ENCODE peak calls at places on chromosomes 6 and 20, in seven cellular contexts. S is fibroblast of lung, Q is neural progenitor cell, D is hepatocyte, H is HCT116, Z is keratinocyte, O is GM23248. K is an unnamed sample.

GRCh38 chr6:114634016-114634415 is 291.2 kb upstream of the HS3ST5 start:
- DNase-seq in D (no peak), H (no peak), Q (no peak), Z (no peak), O (no peak), S (peak), K (no peak)

GRCh38 chr6:36430351-36430750 is 12.3 kb downstream of the PXT1 start:
- DNase-seq in Q (peak), S (no peak), O (no peak), H (no peak), D (no peak), Z (no peak), K (no peak)

GRCh38 chr20:52948491-52948890 is 23.7 kb upstream of the TSHZ2 start:
- DNase-seq in D (no peak), Z (no peak), O (no peak), Q (no peak), S (peak), H (no peak), K (no peak)

GRCh38 chr20:1469925-1470571 is 3.4 kb upstream of the NSFL1C start:
- DNase-seq in Z (peak), Q (peak), S (peak), D (peak), H (peak), O (peak), K (peak)

GRCh38 chr6:169966312-169967181 is 215.1 kb downstream of the ERMARD start:
- DNase-seq in H (no peak), D (no peak), Q (no peak), Z (no peak), O (no peak), S (no peak), K (no peak)

GRCh38 chr6:112899541-112899940 is 552.4 kb downstream of the RFPL4B start:
- DNase-seq in Q (no peak), H (no peak), O (no peak), Z (no peak), S (no peak), D (no peak), K (no peak)

GRCh38 chr6:31414771-31415270 is 11.4 kb downstream of the MICA start:
- DNase-seq in S (no peak), Q (no peak), O (no peak), H (no peak), Z (no peak), D (no peak), K (no peak)

GRCh38 chr6:88492824-88493223 is 326.7 kb upstream of the CNR1 start:
- DNase-seq in O (peak), S (peak), Q (peak), H (peak), D (peak), Z (no peak), K (peak)

GRCh38 chr6:19772891-19773290 is 64.3 kb upstream of the ID4 start:
- DNase-seq in S (no peak), H (no peak), O (no peak), D (no peak), Z (no peak), Q (no peak), K (no peak)

GRCh38 chr6:6694825-6695710 is 106.5 kb downstream of the LY86 start:
- DNase-seq in D (peak), H (no peak), Z (no peak), S (peak), O (peak), Q (no peak), K (no peak)

GRCh38 chr20:43936371-43936770 is 21.7 kb downstream of the TOX2 start:
- DNase-seq in S (peak), H (no peak), Z (no peak), D (no peak), O (no peak), Q (no peak), K (no peak)

GRCh38 chr6:109260126-109260525 is 122.1 kb downstream of the CD164 start:
- DNase-seq in D (no peak), S (peak), H (no peak), O (peak), Z (no peak), Q (no peak), K (no peak)

GRCh38 chr6:149095842-149096241 is 221.7 kb upstream of the TAB2 start:
- DNase-seq in Z (no peak), S (no peak), O (no peak), Q (no peak), H (no peak), D (no peak), K (no peak)

DNA sequence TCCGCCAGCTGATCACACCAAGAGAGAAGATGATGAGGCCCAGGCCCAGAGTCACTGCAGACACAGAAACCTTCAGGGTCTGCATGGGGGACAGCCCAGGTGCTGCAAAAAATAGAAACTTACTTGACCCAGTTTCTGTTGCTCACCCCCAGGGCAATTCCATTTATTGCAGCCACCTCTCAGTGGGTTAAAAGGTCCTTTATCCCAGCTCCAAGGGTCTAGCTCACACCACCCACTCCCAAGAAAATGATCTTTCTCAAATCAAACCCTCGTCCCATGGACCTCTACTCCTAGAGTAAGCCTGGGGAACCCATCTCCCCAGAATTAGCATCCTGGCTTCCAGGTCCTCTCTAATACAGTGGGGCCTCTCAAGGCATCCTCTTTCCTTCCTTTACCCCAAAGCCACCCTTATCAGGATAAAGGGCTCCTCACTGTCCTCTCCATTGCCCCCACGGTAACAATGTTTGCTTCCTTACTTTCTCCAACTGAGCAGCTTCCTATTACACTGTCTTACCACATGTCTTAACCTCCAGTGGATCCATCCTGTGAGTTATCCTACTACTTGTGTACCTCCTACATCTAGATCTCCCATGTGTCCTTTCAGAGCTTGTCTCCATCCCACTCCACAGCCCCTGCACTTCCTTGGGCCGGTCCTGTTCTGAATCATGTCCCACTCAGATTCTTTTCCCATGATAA is 5.1 kb downstream of the HLA-DMB start:
- DNase-seq in S (no peak), D (no peak), Q (no peak), H (no peak), Z (no peak), O (no peak), K (no peak)
- TF ChIP-seq EZH2 in S (no peak), D (no peak), Q (no peak), H (no peak), Z (no peak), O (no peak), K (no peak)

GRCh38 chr6:99614430-99615161 is 8.0 kb downstream of the PRDM13 start:
- DNase-seq in H (no peak), O (peak), D (peak), Q (peak), Z (no peak), S (no peak), K (peak)
- TF ChIP-seq EZH2 in H (no peak), O (peak), D (peak), Q (peak), Z (peak), S (peak), K (peak)

GRCh38 chr20:49445176-49445575 is 37.3 kb downstream of the KCNB1 start:
- DNase-seq in S (no peak), Z (no peak), O (peak), H (no peak), D (peak), Q (no peak), K (no peak)
- TF ChIP-seq EZH2 in S (no peak), Z (no peak), O (no peak), H (no peak), D (no peak), Q (no peak), K (no peak)

DNA sequence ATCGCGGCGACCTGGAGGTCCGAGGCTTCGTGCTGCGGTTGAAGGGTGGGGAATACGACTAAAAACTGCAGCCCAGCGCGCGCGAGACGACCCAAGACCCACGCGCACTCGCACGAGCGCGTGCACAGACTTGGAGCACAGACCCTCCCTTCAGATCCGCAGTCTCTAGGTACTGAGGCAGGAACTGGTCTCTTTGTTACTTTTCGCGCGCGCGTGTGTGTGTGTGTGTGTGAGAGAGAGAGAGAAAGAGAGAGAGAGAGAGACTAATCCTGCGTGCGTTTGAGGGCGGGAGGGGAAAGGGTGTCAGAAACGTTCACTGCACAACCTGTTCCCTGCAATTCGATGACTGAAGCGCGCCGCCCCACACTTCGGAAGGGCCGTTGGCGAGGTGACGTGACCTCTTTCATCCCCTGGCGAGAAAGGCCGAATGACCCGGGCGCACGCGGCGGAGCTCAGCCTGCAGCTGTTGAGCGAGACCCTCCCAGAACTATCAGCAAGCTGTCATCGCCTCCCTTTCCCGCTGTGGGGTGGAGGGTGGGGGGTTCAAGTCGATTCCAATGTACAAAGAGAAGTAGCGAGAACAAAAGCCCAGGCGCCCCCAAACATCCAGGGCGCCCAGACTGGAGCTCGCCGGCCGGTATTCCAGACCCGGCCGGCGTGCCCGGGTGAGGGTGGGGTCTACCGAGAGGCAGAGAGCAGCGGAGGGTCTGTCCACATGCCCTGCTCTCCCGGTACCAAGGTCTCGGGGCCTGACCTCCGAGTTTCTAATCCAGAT is 1.5 kb upstream of the TUBB2B start:
- DNase-seq in D (peak), Z (no peak), O (no peak), Q (peak), S (no peak), H (no peak), K (peak)
- TF ChIP-seq EZH2 in D (no peak), Z (peak), O (peak), Q (no peak), S (peak), H (no peak), K (no peak)

DNA sequence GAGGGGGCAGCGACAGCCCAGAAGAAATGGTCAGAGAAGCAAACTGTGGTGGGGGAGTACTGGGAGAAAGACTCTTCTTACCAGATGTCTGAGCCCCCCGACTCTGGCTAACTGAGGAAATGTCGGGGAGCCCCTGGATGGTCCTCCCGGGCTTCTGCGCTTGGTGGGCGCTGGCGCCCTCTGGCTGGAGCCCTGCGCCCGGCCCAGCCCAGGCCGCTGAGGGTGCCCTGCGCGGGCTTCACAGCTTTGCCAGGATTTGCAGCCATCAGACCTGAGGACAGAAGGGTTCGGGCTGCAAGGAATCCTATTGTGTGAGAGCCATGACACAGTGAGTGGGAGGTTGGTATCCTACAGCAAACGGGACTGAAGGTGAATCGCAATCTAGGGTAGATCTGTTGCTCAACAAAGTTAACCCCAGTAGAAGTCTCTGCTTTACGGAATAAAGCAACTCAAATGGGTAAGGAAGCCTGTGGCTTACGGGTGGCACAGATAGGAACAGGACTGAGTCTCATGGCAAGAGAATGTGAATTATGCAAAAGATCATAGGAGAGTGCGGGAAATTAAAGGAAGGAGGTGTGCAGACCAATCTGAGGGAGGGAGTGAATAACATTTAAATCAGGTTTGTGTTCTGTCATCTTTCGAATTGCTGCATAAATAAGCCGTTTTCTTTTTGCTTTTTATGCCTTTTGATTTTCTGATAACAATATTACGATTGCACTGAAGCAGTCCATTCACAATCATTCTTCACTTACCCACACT is 719 bp upstream of the RCAN2 start:
- DNase-seq in D (peak), H (peak), S (peak), Q (peak), Z (no peak), O (peak), K (peak)
- TF ChIP-seq EZH2 in D (no peak), H (no peak), S (no peak), Q (peak), Z (peak), O (no peak), K (peak)

GRCh38 chr20:59295531-59295930 is 4.9 kb upstream of the EDN3 start:
- DNase-seq in O (no peak), D (no peak), H (no peak), S (no peak), Z (no peak), Q (no peak), K (no peak)

GRCh38 chr20:59301343-59302007 is 1.1 kb downstream of the EDN3 start:
- DNase-seq in Z (no peak), O (no peak), S (no peak), Q (no peak), H (no peak), D (no peak), K (no peak)

GRCh38 chr20:59297641-59298040 is 2.8 kb upstream of the EDN3 start:
- DNase-seq in Q (peak), D (no peak), S (no peak), Z (no peak), O (no peak), H (no peak), K (no peak)

GRCh38 chr20:59299961-59300340 is 460 bp upstream of the EDN3 start:
- DNase-seq in D (peak), Z (no peak), O (no peak), S (no peak), H (no peak), Q (no peak), K (no peak)

GRCh38 chr20:59300341-59301081 is at the start of gene EDN3:
- DNase-seq in Q (peak), S (no peak), O (peak), D (peak), H (no peak), Z (no peak), K (no peak)
- TF ChIP-seq EZH2 in Q (peak), S (no peak), O (no peak), D (no peak), H (no peak), Z (no peak), K (no peak)

DNA sequence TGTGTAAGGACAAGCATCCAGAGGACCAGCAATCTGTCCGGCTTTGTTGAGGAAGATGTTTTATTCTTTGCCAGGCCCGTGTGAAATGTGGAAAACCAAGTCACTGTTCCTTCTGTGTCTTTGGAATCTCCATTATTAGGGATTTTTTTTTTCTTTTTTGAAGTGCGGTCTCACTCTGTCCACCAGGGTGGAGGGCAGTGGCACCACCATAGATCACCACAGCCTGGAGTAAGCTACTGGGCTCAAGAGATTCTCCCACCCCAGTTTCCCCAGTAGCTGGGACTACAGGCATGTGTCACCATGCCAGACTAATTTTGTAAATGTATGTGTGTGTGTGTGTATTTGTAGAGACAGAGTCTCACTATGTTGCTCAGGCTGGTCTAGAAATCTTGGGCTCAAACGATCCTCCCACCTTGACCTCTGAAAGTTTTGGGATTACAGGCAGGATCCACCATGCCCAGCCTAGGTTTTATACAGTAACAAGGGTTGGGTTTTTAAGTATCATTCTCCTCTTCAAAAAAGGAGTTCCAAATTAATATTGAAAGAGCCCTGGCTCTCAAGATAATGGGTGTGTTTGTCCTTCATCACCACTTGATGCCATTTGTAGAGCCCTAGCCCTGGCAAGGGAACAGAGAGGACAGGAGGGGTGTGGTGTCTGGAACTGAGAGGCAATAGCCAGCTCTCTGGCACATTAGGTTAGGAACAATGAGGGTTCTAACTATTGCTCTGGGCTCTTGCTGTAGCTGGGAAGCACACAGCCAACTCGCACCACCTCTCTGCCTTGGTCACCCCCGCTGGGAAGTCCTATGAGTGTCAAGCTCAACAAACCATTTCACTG is 3.1 kb downstream of the LAMP5 start:
- DNase-seq in Z (no peak), O (no peak), H (no peak), Q (no peak), D (no peak), S (no peak), K (no peak)
- TF ChIP-seq EZH2 in Z (no peak), O (no peak), H (no peak), Q (no peak), D (no peak), S (no peak), K (no peak)

GRCh38 chr20:63400486-63401210 is 39.5 kb upstream of the CHRNA4 start:
- DNase-seq in H (no peak), Z (no peak), D (no peak), S (no peak), O (no peak), Q (no peak), K (no peak)

GRCh38 chr20:63401384-63402110 is 40.4 kb upstream of the CHRNA4 start:
- DNase-seq in H (no peak), Q (no peak), Z (no peak), D (no peak), S (no peak), O (no peak), K (no peak)

GRCh38 chr20:63398744-63399514 is 37.8 kb upstream of the CHRNA4 start:
- DNase-seq in H (no peak), O (no peak), Q (no peak), Z (no peak), S (no peak), D (no peak), K (no peak)

GRCh38 chr20:63397946-63398450 is 36.8 kb upstream of the CHRNA4 start:
- DNase-seq in O (no peak), S (no peak), Z (no peak), H (no peak), Q (no peak), D (no peak), K (no peak)

DNA sequence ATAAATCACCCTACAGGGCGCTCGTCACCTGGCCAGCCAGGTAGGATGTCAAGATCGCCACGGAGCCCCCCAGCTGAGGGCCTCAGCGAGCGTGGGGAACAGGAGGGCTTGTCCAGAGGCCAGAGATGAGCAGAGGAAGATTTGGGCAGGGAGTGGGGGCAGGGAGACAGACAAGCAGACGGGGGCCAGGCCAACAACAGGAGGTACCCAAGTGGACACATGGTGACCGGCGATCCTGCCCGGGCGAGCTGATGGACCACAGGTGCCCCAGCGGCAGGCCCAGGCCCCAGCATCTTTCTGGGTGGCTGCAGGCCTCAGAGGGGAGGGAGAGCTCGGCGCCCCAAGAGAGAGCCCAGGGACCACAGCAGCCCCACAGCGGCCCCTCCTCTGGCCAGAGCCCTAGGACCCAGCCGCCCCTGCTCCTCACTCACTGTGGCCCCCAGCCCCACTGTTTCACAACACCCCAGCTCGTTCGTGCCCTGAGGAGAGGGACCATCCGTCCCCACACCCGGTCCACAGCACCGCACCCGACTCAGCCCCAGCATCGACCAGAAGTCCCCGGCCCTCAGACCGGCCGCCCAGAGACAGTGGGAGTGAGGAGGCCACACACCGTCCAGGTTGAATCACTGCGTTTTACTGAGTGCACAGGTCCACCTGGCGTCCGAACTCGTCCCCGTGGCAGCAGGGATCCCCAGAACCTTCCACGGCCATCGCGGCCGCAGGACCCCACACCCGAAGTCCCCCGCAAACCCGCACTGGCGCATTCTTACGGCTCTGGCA is 38.6 kb upstream of the CHRNA4 start:
- DNase-seq in H (no peak), Q (no peak), D (no peak), Z (no peak), S (no peak), O (no peak), K (no peak)
- TF ChIP-seq EZH2 in H (no peak), Q (no peak), D (no peak), Z (no peak), S (no peak), O (no peak), K (no peak)

GRCh38 chr20:35558981-35559693 is 17.3 kb downstream of the ERGIC3 start:
- DNase-seq in S (no peak), Q (no peak), Z (no peak), O (no peak), D (no peak), H (no peak), K (no peak)

GRCh38 chr20:35561268-35561667 is 19.4 kb downstream of the ERGIC3 start:
- DNase-seq in S (peak), O (peak), H (no peak), D (peak), Q (peak), Z (no peak), K (peak)

GRCh38 chr20:35561671-35562070 is 19.8 kb downstream of the ERGIC3 start:
- DNase-seq in S (no peak), H (no peak), O (no peak), D (no peak), Q (no peak), Z (no peak), K (no peak)

GRCh38 chr20:35560541-35560940 is 18.7 kb downstream of the ERGIC3 start:
- DNase-seq in H (no peak), S (no peak), O (no peak), D (no peak), Z (no peak), Q (no peak), K (no peak)

GRCh38 chr20:35560105-35560511 is 18.2 kb downstream of the ERGIC3 start:
- DNase-seq in O (no peak), D (no peak), S (no peak), H (no peak), Q (no peak), Z (no peak), K (no peak)
- TF ChIP-seq EZH2 in O (no peak), D (no peak), S (no peak), H (no peak), Q (no peak), Z (no peak), K (no peak)